ENCODE peak calls at places on chromosomes 12 and 14, in seven cellular contexts. Q is Caco-2; M is activated T-cell treated with anti-CD3 and anti-CD28 coated beads, Interleukin-2, amount 50 U/mL, for 72 hours; L is EL; R is GM10248; S is H4; A is activated naive CD4-positive, alpha-beta T cell treated with anti-CD3 and anti-CD28 coated beads, Interleukin-2, amount 50 U/mL, for 72 hours. I is an unnamed sample.

GRCh38 chr14:104657563-104658324 is 31.7 kb upstream of the INF2 start:
- DNase-seq in Q (no peak), M (no peak), L (no peak), R (peak; percentile 69), S (no peak), A (no peak), I (no peak)

GRCh38 chr12:2229661-2230539 is 177.1 kb downstream of the CACNA1C start:
- DNase-seq in Q (no peak), M (peak; percentile 5), L (no peak), R (no peak), S (no peak), A (no peak), I (no peak)

GRCh38 chr14:99199854-99200653 is 71.9 kb downstream of the BCL11B start:
- DNase-seq in Q (no peak), M (no peak), L (no peak), R (no peak), S (no peak), A (no peak), I (no peak)

GRCh38 chr14:46008348-46008747 is 643.2 kb downstream of the RPL10L start:
- DNase-seq in Q (no peak), M (no peak), L (no peak), R (no peak), S (no peak), A (no peak), I (no peak)

GRCh38 chr14:68418192-68419118 is 374.4 kb downstream of the ZFP36L1 start:
- DNase-seq in Q (no peak), M (no peak), L (no peak), R (no peak), S (no peak), A (no peak), I (no peak)

GRCh38 chr14:73426877-73427276 is 31.5 kb downstream of the NUMB start:
- DNase-seq in Q (no peak), M (no peak), L (peak; percentile 75), R (no peak), S (no peak), A (no peak), I (no peak)

GRCh38 chr14:31127690-31128089 is 79.9 kb downstream of the HECTD1 start:
- DNase-seq in Q (no peak), M (peak; percentile 22), L (no peak), R (peak; percentile 44), S (no peak), A (no peak), I (peak; percentile 82)

GRCh38 chr14:75306917-75307699 is 28.5 kb downstream of the FOS start:
- DNase-seq in Q (peak; percentile 57), M (peak; percentile 37), L (no peak), R (peak; percentile 63), S (peak; percentile 40), A (no peak), I (no peak)

GRCh38 chr12:96177013-96177412 is 17.2 kb upstream of the ELK3 start:
- DNase-seq in Q (no peak), M (peak; percentile 87), L (peak; percentile 63), R (no peak), S (no peak), A (peak; percentile 88), I (no peak)

GRCh38 chr12:128783129-128783574 is 40.6 kb downstream of the SLC15A4 start:
- DNase-seq in Q (no peak), M (peak; percentile 30), L (peak; percentile 20), R (peak; percentile 62), S (peak; percentile 28), A (peak; percentile 66), I (no peak)

GRCh38 chr14:93832076-93832475 is 43.8 kb upstream of the PRIMA1 start:
- DNase-seq in Q (no peak), M (no peak), L (no peak), R (no peak), S (no peak), A (no peak), I (no peak)

GRCh38 chr14:39988939-39989338 is 556.7 kb upstream of the FBXO33 start:
- DNase-seq in Q (no peak), M (no peak), L (no peak), R (no peak), S (peak; percentile 64), A (no peak), I (no peak)